ENCODE peak calls at places on chromosomes 12 and 14, in nine cellular contexts. Z is effector CD4-positive, alpha-beta T cell; T is natural killer cell treated with Interleukin-12 subunit alpha and Interleukin-12 subunit beta and Interleukin-15 and Interleukin-18, amount 100 ng/mL, for 72 hours; B is T47D; X is NCI-H510A; F is HEK293T; A is NCI-H1436 treated with DMSO at 0.1 percent for 48 hours; L is naive thymus-derived CD4-positive, alpha-beta T cell; Y is midbrain. C is an unnamed sample.

GRCh38 chr14:67270354-67270753 is 29.1 kb downstream of the PALS1 start:
- DNase-seq in Z (no peak), T (no peak), B (no peak), X (no peak), F (no peak), A (no peak), L (no peak), Y (peak; percentile 54), C (no peak)

GRCh38 chr14:58092231-58092630 is 59.8 kb downstream of the ARMH4 start:
- DNase-seq in Z (no peak), T (no peak), B (no peak), X (no peak), F (no peak), A (no peak), L (no peak), Y (no peak), C (no peak)

GRCh38 chr12:4392223-4392742 is 12.8 kb upstream of the FGF23 start:
- DNase-seq in Z (no peak), T (no peak), B (no peak), X (no peak), F (no peak), A (no peak), L (no peak), Y (no peak), C (no peak)

GRCh38 chr12:31035226-31035625 is 38.4 kb upstream of the DDX11 start:
- DNase-seq in Z (no peak), T (no peak), B (no peak), X (no peak), F (no peak), A (no peak), L (no peak), Y (no peak), C (no peak)

GRCh38 chr12:3061129-3061857 is 15.9 kb upstream of the TSPAN9 start:
- DNase-seq in Z (no peak), T (no peak), B (no peak), X (no peak), F (no peak), A (no peak), L (no peak), Y (no peak), C (no peak)

GRCh38 chr12:10771132-10771733 is 31.2 kb downstream of the TAS2R7 start:
- DNase-seq in Z (no peak), T (no peak), B (no peak), X (no peak), F (peak; percentile 22), A (no peak), L (peak; percentile 48), Y (peak; percentile 4), C (peak; percentile 18)

GRCh38 chr14:32648434-32648833 is 290.2 kb upstream of the NPAS3 start:
- DNase-seq in Z (no peak), T (no peak), B (no peak), X (no peak), F (no peak), A (no peak), L (no peak), Y (no peak), C (peak; percentile 48)

GRCh38 chr12:131753041-131753440 is 42.2 kb downstream of the SFSWAP start:
- DNase-seq in Z (no peak), T (no peak), B (no peak), X (no peak), F (no peak), A (no peak), L (no peak), Y (no peak), C (no peak)

GRCh38 chr12:71763682-71764379 is 9.2 kb downstream of the RAB21 start:
- DNase-seq in Z (no peak), T (no peak), B (no peak), X (no peak), F (no peak), A (no peak), L (no peak), Y (no peak), C (no peak)

GRCh38 chr12:50241178-50241577 is 42.1 kb downstream of the LIMA1 start:
- DNase-seq in Z (no peak), T (no peak), B (no peak), X (no peak), F (no peak), A (no peak), L (no peak), Y (no peak), C (no peak)

GRCh38 chr14:24037658-24038037 is 14.2 kb upstream of the CARMIL3 start:
- DNase-seq in Z (no peak), T (no peak), B (no peak), X (peak; percentile 32), F (no peak), A (no peak), L (no peak), Y (no peak), C (no peak)

C was measured in AG04450.